ENCODE peak calls at places on chromosomes 16 and 17, in nine cellular contexts. Y, G, U, C, E, P, W, J and O are unnamed samples.

GRCh38 chr17:927611-928461 is 51.7 kb downstream of the NXN start:
- DNase-seq in W (peak), J (no peak), E (peak), C (no peak), U (peak), G (no peak), P (no peak), Y (no peak), O (no peak)

GRCh38 chr16:50908468-50908867 is 166.6 kb downstream of the CYLD start:
- DNase-seq in E (no peak), C (no peak), P (no peak), J (no peak), Y (no peak), U (no peak), G (no peak), W (no peak), O (no peak)

GRCh38 chr17:19753049-19753444 is 4.9 kb upstream of the ALDH3A1 start:
- DNase-seq in G (no peak), P (no peak), Y (peak), W (peak), E (peak), C (peak), U (no peak), J (peak), O (peak)

GRCh38 chr16:12257926-12258561 is 281.5 kb downstream of the SNX29 start:
- DNase-seq in G (no peak), W (peak), C (no peak), U (peak), J (no peak), Y (no peak), P (peak), E (no peak), O (no peak)

GRCh38 chr16:89586853-89587252 is 11.3 kb downstream of the CPNE7 start:
- DNase-seq in U (no peak), E (no peak), C (no peak), Y (no peak), G (no peak), W (no peak), P (no peak), J (no peak), O (no peak)

GRCh38 chr17:52721932-52722331 is 563.4 kb upstream of the CA10 start:
- DNase-seq in E (no peak), Y (no peak), G (no peak), C (no peak), W (no peak), J (no peak), U (no peak), P (no peak), O (no peak)

GRCh38 chr17:16584273-16584995 is 15.4 kb upstream of the ZNF287 start:
- DNase-seq in J (peak), G (peak), U (peak), P (peak), Y (peak), W (peak), E (peak), C (peak), O (peak)

GRCh38 chr17:915416-916201 is 64.0 kb downstream of the NXN start:
- DNase-seq in Y (no peak), E (peak), U (no peak), C (no peak), W (no peak), P (no peak), G (no peak), J (no peak), O (no peak)

GRCh38 chr17:36544320-36545092 is at the start of gene GGNBP2:
- DNase-seq in P (peak), C (peak), E (peak), U (peak), G (peak), Y (peak), J (peak), W (peak), O (peak)

GRCh38 chr16:87919681-87919994 is 16.7 kb downstream of the CA5A start:
- DNase-seq in U (no peak), G (no peak), Y (no peak), E (no peak), W (no peak), P (no peak), C (no peak), J (no peak), O (no peak)

GRCh38 chr16:4536391-4537106 is 2.0 kb downstream of the CDIP1 start:
- DNase-seq in C (no peak), J (no peak), G (no peak), E (no peak), W (no peak), P (no peak), Y (no peak), U (no peak), O (no peak)

GRCh38 chr16:89398924-89399323 is 91.4 kb downstream of the ANKRD11 start:
- DNase-seq in P (no peak), J (no peak), E (no peak), G (no peak), U (no peak), C (no peak), W (no peak), Y (no peak), O (no peak)

GRCh38 chr17:6435968-6436367 is 1.0 kb upstream of the AIPL1 start:
- DNase-seq in J (no peak), W (peak), Y (no peak), C (peak), P (peak), U (peak), E (peak), G (peak), O (no peak)

GRCh38 chr16:1903845-1904820 is 14.1 kb downstream of the HS3ST6 start:
- DNase-seq in W (no peak), J (no peak), E (peak), G (no peak), C (no peak), U (no peak), P (no peak), Y (no peak), O (no peak)

GRCh38 chr16:473046-474043 is 47.9 kb downstream of the RAB11FIP3 start:
- DNase-seq in P (no peak), E (no peak), Y (no peak), U (no peak), J (no peak), C (no peak), W (no peak), G (no peak), O (no peak)

GRCh38 chr16:31190818-31191444 is 11.0 kb downstream of the FUS start:
- DNase-seq in J (no peak), E (no peak), Y (no peak), G (no peak), U (no peak), W (no peak), P (no peak), C (no peak), O (no peak)

GRCh38 chr17:63329876-63330275 is 116.2 kb downstream of the CYB561 start:
- DNase-seq in Y (no peak), W (no peak), C (no peak), G (no peak), U (no peak), E (no peak), J (no peak), P (no peak), O (no peak)

GRCh38 chr17:77884967-77885641 is 73.4 kb upstream of the TNRC6C start:
- DNase-seq in U (no peak), J (no peak), Y (no peak), W (no peak), G (no peak), E (no peak), C (no peak), P (no peak), O (no peak)

GRCh38 chr17:8192070-8192815 is 2.3 kb upstream of the BORCS6 start:
- DNase-seq in W (peak), G (peak), E (peak), P (peak), C (peak), J (peak), Y (peak), U (peak), O (peak)

GRCh38 chr16:88618956-88619667 is 19.3 kb upstream of the IL17C start:
- DNase-seq in U (no peak), P (no peak), W (no peak), E (no peak), C (no peak), G (no peak), J (no peak), Y (no peak), O (no peak)

GRCh38 chr16:17470871-17471744 is at the start of gene XYLT1:
- DNase-seq in Y (peak), U (no peak), G (no peak), P (peak), C (no peak), J (no peak), W (peak), E (peak), O (no peak)

GRCh38 chr17:78238823-78239488 is 7.5 kb downstream of the TMEM235 start:
- DNase-seq in W (no peak), G (no peak), P (peak), E (no peak), U (no peak), C (no peak), Y (no peak), J (no peak), O (no peak)

GRCh38 chr16:57938936-57939871 is 31.7 kb downstream of the CNGB1 start:
- DNase-seq in J (no peak), U (no peak), G (no peak), C (no peak), E (peak), W (peak), P (no peak), Y (no peak), O (peak)

GRCh38 chr17:79667746-79668145 is 56.9 kb upstream of the RBFOX3 start:
- DNase-seq in J (no peak), C (no peak), U (no peak), E (no peak), Y (no peak), W (no peak), P (no peak), G (no peak), O (no peak)

GRCh38 chr16:11224894-11225676 is 30.9 kb downstream of the SOCS1 start:
- DNase-seq in U (no peak), W (no peak), P (peak), C (no peak), E (no peak), J (no peak), Y (no peak), G (no peak), O (no peak)

GRCh38 chr17:37160940-37161339 is 212.2 kb downstream of the AATF start:
- DNase-seq in Y (no peak), W (peak), J (no peak), G (no peak), U (no peak), E (no peak), C (no peak), P (no peak), O (no peak)

GRCh38 chr16:12089492-12090161 is 113.1 kb downstream of the SNX29 start:
- DNase-seq in J (no peak), Y (no peak), E (peak), C (no peak), U (peak), P (peak), G (no peak), W (no peak), O (peak)

GRCh38 chr17:34171245-34171818 is 83.8 kb upstream of the CCL2 start:
- DNase-seq in C (no peak), G (no peak), P (peak), E (peak), W (peak), J (no peak), U (peak), Y (no peak), O (peak)

GRCh38 chr17:16987830-16988601 is 16.1 kb upstream of the TNFRSF13B start:
- DNase-seq in P (peak), U (peak), W (peak), G (peak), C (peak), E (peak), J (peak), Y (peak), O (peak)

GRCh38 chr17:36936455-36936934 is 780 bp upstream of the LHX1 start:
- DNase-seq in W (no peak), J (no peak), E (no peak), C (no peak), Y (no peak), U (peak), P (no peak), G (no peak), O (no peak)

GRCh38 chr17:77436058-77436442 is 295.3 kb downstream of the SEC14L1 start:
- DNase-seq in Y (no peak), W (no peak), J (no peak), U (peak), G (no peak), C (no peak), P (no peak), E (peak), O (no peak)

GRCh38 chr17:2949469-2950044 is 113.8 kb downstream of the OR1D5 start:
- DNase-seq in Y (no peak), J (no peak), P (no peak), C (no peak), W (peak), E (peak), G (no peak), U (no peak), O (no peak)

GRCh38 chr17:61644800-61645774 is 54.1 kb upstream of the NACA2 start:
- DNase-seq in C (no peak), J (no peak), G (no peak), E (no peak), Y (no peak), U (no peak), P (no peak), W (peak), O (no peak)